ENCODE peak calls at places on chromosomes 13 and 19, in six cellular contexts. J is SW 1271; D is NCI-H2081; K is substantia nigra; X is head of caudate nucleus; A is naive thymus-derived CD8-positive, alpha-beta T cell. N is an unnamed sample.

GRCh38 chr13:110368408-110368807 is 61.3 kb downstream of the COL4A2 start:
- DNase-seq in J (no peak), D (no peak), K (no peak), X (no peak), A (no peak), N (no peak)

GRCh38 chr13:75302031-75302430 is 179.9 kb downstream of the TBC1D4 start:
- DNase-seq in J (no peak), D (no peak), K (no peak), X (no peak), A (no peak), N (no peak)

GRCh38 chr19:7681336-7682174 is 922 bp downstream of the TRAPPC5 start:
- DNase-seq in J (peak; percentile 48), D (peak; percentile 20), K (peak; percentile 45), X (peak; percentile 86), A (peak; percentile 71), N (peak; percentile 79)

GRCh38 chr13:110553417-110553816 is 8.1 kb downstream of the RAB20 start:
- DNase-seq in J (no peak), D (no peak), K (no peak), X (no peak), A (no peak), N (no peak)

GRCh38 chr19:40249781-40250180 is 23.3 kb upstream of the CCNP start:
- DNase-seq in J (no peak), D (no peak), K (no peak), X (no peak), A (no peak), N (no peak)

GRCh38 chr13:73983109-73983508 is 151.1 kb downstream of the KLF12 start:
- DNase-seq in J (no peak), D (no peak), K (no peak), X (no peak), A (no peak), N (no peak)

GRCh38 chr19:55673889-55674288 is 1.1 kb upstream of the EPN1 start:
- DNase-seq in J (no peak), D (no peak), K (no peak), X (no peak), A (no peak), N (no peak)

GRCh38 chr13:55632402-55632801 is 1508.3 kb upstream of the PRR20A start:
- DNase-seq in J (no peak), D (no peak), K (no peak), X (no peak), A (no peak), N (no peak)

GRCh38 chr19:17632577-17632976 is 55.6 kb downstream of the UNC13A start:
- DNase-seq in J (no peak), D (no peak), K (no peak), X (no peak), A (no peak), N (no peak)

GRCh38 chr13:91659583-91660415 is 261.4 kb downstream of the GPC5 start:
- DNase-seq in J (no peak), D (peak; percentile 10), K (no peak), X (peak; percentile 19), A (no peak), N (no peak)

GRCh38 chr13:30526612-30527217 is 61.0 kb upstream of the HMGB1 start:
- DNase-seq in J (no peak), D (no peak), K (no peak), X (no peak), A (no peak), N (no peak)

GRCh38 chr13:37700887-37701286 is 102.3 kb upstream of the POSTN start:
- DNase-seq in J (no peak), D (no peak), K (no peak), X (no peak), A (no peak), N (no peak)

GRCh38 chr13:40983269-40983668 is 35.8 kb downstream of the ELF1 start:
- DNase-seq in J (no peak), D (no peak), K (no peak), X (no peak), A (no peak), N (no peak)

GRCh38 chr19:21256722-21257121 is 72.5 kb downstream of the ZNF708 start:
- DNase-seq in J (peak; percentile 8), D (peak; percentile 12), K (no peak), X (no peak), A (no peak), N (peak; percentile 9)

GRCh38 chr19:53158119-53158656 is 665 bp downstream of the ZNF347 start:
- DNase-seq in J (no peak), D (peak; percentile 16), K (no peak), X (peak; percentile 26), A (peak; percentile 24), N (peak; percentile 43)

GRCh38 chr13:74570834-74571233 is 436.6 kb upstream of the KLF12 start:
- DNase-seq in J (no peak), D (no peak), K (no peak), X (no peak), A (no peak), N (no peak)

GRCh38 chr13:30802953-30803478 is 67.7 kb downstream of the ALOX5AP start:
- DNase-seq in J (peak; percentile 68), D (peak; percentile 67), K (peak; percentile 72), X (peak; percentile 94), A (peak; percentile 69), N (peak; percentile 94)

GRCh38 chr13:40672310-40673060 is 6.0 kb upstream of the FOXO1 start:
- DNase-seq in J (peak; percentile 54), D (peak; percentile 53), K (no peak), X (peak; percentile 46), A (no peak), N (no peak)

GRCh38 chr13:36530050-36530789 is 97.9 kb downstream of the CCNA1 start:
- DNase-seq in J (no peak), D (no peak), K (no peak), X (no peak), A (no peak), N (no peak)

GRCh38 chr13:99075268-99076191 is 97.7 kb upstream of the DOCK9 start:
- DNase-seq in J (no peak), D (no peak), K (no peak), X (no peak), A (no peak), N (no peak)

GRCh38 chr13:105587786-105588185 is 947.7 kb downstream of the EFNB2 start:
- DNase-seq in J (no peak), D (no peak), K (no peak), X (no peak), A (no peak), N (no peak)

GRCh38 chr13:101985321-101985720 is 416.5 kb downstream of the FGF14 start:
- DNase-seq in J (no peak), D (no peak), K (no peak), X (no peak), A (no peak), N (peak; percentile 36)

GRCh38 chr13:94776956-94777355 is 64.6 kb upstream of the SOX21 start:
- DNase-seq in J (no peak), D (no peak), K (no peak), X (no peak), A (no peak), N (no peak)

GRCh38 chr19:5048091-5048726 is 79.3 kb downstream of the KDM4B start:
- DNase-seq in J (peak; percentile 56), D (peak; percentile 56), K (peak; percentile 40), X (peak; percentile 88), A (peak; percentile 57), N (peak; percentile 79)

GRCh38 chr13:74966814-74967213 is 515.2 kb downstream of the TBC1D4 start:
- DNase-seq in J (no peak), D (no peak), K (peak; percentile 24), X (peak; percentile 12), A (no peak), N (no peak)

GRCh38 chr13:109783447-109783814 is 3.0 kb downstream of the IRS2 start:
- DNase-seq in J (no peak), D (no peak), K (no peak), X (no peak), A (no peak), N (no peak)

N was measured in G401.